ENCODE peak calls at places on chromosomes 6 and 20, in six cellular contexts. G is activated CD4-positive, alpha-beta T cell treated with anti-CD3 and anti-CD28 coated beads for 1 hour; Z is Calu3; C is AG08395; O is NCI-H1105; H is HEK293T. W is an unnamed sample.

GRCh38 chr20:53623454-53624206 is 30.0 kb upstream of the ZNF217 start:
- DNase-seq in H (peak; percentile 61), G (peak; percentile 16), O (no peak), C (peak; percentile 77), Z (peak; percentile 71), W (no peak)

GRCh38 chr6:35452186-35453090 is at the start of gene FANCE:
- DNase-seq in H (peak; percentile 95), O (peak; percentile 90), C (peak; percentile 97), Z (peak; percentile 99), G (peak; percentile 79), W (peak; percentile 58)

GRCh38 chr6:163338671-163339405 is 75.7 kb upstream of the QKI start:
- DNase-seq in O (no peak), Z (no peak), H (no peak), G (no peak), C (peak; percentile 72), W (no peak)

GRCh38 chr6:28134015-28134414 is 7.7 kb upstream of the ZKSCAN8 start:
- DNase-seq in O (peak; percentile 20), Z (peak; percentile 40), C (peak; percentile 25), H (no peak), G (no peak), W (no peak)

GRCh38 chr6:143581835-143582480 is 70.4 kb upstream of the FUCA2 start:
- DNase-seq in O (no peak), G (no peak), Z (no peak), C (no peak), H (no peak), W (no peak)

GRCh38 chr20:16308754-16309153 is 264.5 kb downstream of the KIF16B start:
- DNase-seq in H (no peak), O (no peak), G (no peak), C (no peak), Z (no peak), W (no peak)

GRCh38 chr6:99603421-99604160 is 3.0 kb upstream of the PRDM13 start:
- DNase-seq in O (no peak), C (no peak), Z (peak; percentile 38), H (no peak), G (peak; percentile 7), W (no peak)

GRCh38 chr6:74749211-74750142 is 456.4 kb downstream of the COL12A1 start:
- DNase-seq in O (no peak), C (no peak), G (no peak), H (no peak), Z (peak; percentile 39), W (no peak)

GRCh38 chr20:45111799-45112471 is 3.0 kb downstream of the WFDC5 start:
- DNase-seq in Z (peak; percentile 43), O (no peak), H (peak; percentile 45), C (no peak), G (no peak), W (no peak)

GRCh38 chr6:101398716-101399626 is 5.5 kb downstream of the GRIK2 start:
- DNase-seq in C (no peak), O (no peak), H (no peak), G (no peak), Z (no peak), W (no peak)

GRCh38 chr6:72783667-72784066 is 161.8 kb downstream of the KCNQ5 start:
- DNase-seq in Z (no peak), O (no peak), C (peak; percentile 29), H (no peak), G (no peak), W (no peak)

W was measured in NCI-H1436 treated with DMSO at 0.1 percent for 48 hours.